ENCODE peak calls at places on chromosomes 4 and X, in eight cellular contexts. Y, T, K, F, R, D, M and W are unnamed samples. For H3K36me3, the result is how much of the 10 kb centered on the place peaks cover.

GRCh38 chr4:61239250-61239649 is 39.1 kb downstream of the ADGRL3 start:
- DNase-seq in R (no peak), F (no peak), D (no peak), K (no peak), T (no peak), Y (no peak), M (no peak), W (no peak)

GRCh38 chrX:124736553-124737240 is 390.3 kb downstream of the SH2D1A start:
- DNase-seq in M (peak), K (no peak), R (no peak), Y (no peak), T (peak), F (no peak), D (peak), W (peak)

GRCh38 chr4:154560824-154561231 is 2.0 kb upstream of the FGB start:
- DNase-seq in Y (no peak), K (no peak), F (peak), R (no peak), D (no peak), T (no peak), M (no peak), W (no peak)

GRCh38 chrX:10922158-10922557 is 189.0 kb upstream of the HCCS start:
- DNase-seq in F (peak), Y (no peak), D (no peak), R (no peak), M (no peak), K (no peak), T (no peak), W (peak)

GRCh38 chr4:186699298-186699697 is 24.4 kb downstream of the FAT1 start:
- DNase-seq in M (no peak), R (no peak), Y (no peak), K (no peak), D (no peak), T (no peak), F (no peak), W (peak)

GRCh38 chr4:88035292-88035691 is 27.9 kb downstream of the PKD2 start:
- DNase-seq in Y (no peak), F (no peak), M (no peak), D (no peak), K (no peak), R (no peak), T (no peak), W (no peak)

GRCh38 chr4:37607018-37607417 is 79.2 kb downstream of the RELL1 start:
- DNase-seq in K (no peak), T (no peak), D (no peak), R (no peak), Y (no peak), M (no peak), F (no peak), W (no peak)

GRCh38 chr4:123415977-123416376 is 19.4 kb downstream of the SPRY1 start:
- DNase-seq in R (no peak), M (no peak), K (no peak), T (no peak), F (peak), D (no peak), Y (no peak), W (no peak)

GRCh38 chr4:145937021-145937861 is 1.4 kb downstream of the ZNF827 start:
- DNase-seq in R (no peak), M (peak), K (peak), D (peak), F (peak), T (peak), Y (peak), W (peak)

GRCh38 chrX:100731441-100732281 is at the start of gene SYTL4:
- DNase-seq in R (no peak), T (no peak), M (peak), D (no peak), Y (no peak), K (peak), F (no peak), W (peak)

GRCh38 chr4:146472404-146472803 is 49.3 kb downstream of the SLC10A7 start:
- DNase-seq in F (no peak), R (no peak), D (no peak), K (no peak), M (no peak), Y (no peak), T (no peak), W (no peak)

GRCh38 chr4:145819246-145820181 is 119.1 kb downstream of the ZNF827 start:
- DNase-seq in D (no peak), T (no peak), F (no peak), Y (no peak), M (no peak), K (peak), R (no peak), W (no peak)

GRCh38 chrX:126552313-126553022 is at the start of gene DCAF12L1:
- DNase-seq in Y (no peak), M (peak), R (no peak), T (no peak), K (no peak), F (no peak), D (no peak), W (no peak)

GRCh38 chr4:72568959-72569718 is at the start of gene ADAMTS3:
- DNase-seq in F (no peak), R (no peak), D (no peak), T (no peak), M (peak), Y (no peak), K (peak), W (no peak)

GRCh38 chrX:40871385-40872082 is 136.2 kb upstream of the MED14 start:
- DNase-seq in R (no peak), M (no peak), D (no peak), T (no peak), Y (no peak), K (no peak), F (no peak), W (no peak)

GRCh38 chr4:10066704-10067651 is 45.7 kb upstream of the SLC2A9 start:
- DNase-seq in K (no peak), R (no peak), T (no peak), Y (no peak), D (no peak), F (no peak), M (no peak), W (no peak)

GRCh38 chr4:48196758-48197504 is 62.9 kb upstream of the TXK start:
- DNase-seq in K (no peak), D (no peak), M (no peak), T (no peak), F (no peak), R (no peak), Y (no peak), W (no peak)

GRCh38 chr4:6343950-6344408 is 74.3 kb downstream of the WFS1 start:
- DNase-seq in T (no peak), R (peak), M (peak), D (no peak), Y (no peak), K (no peak), F (peak), W (peak)

GRCh38 chrX:47515941-47516649 is 33.1 kb upstream of the ZNF41 start:
- DNase-seq in T (no peak), K (no peak), D (no peak), F (peak), Y (no peak), M (no peak), R (no peak), W (no peak)

GRCh38 chr4:7546809-7547367 is 112.2 kb upstream of the PSAPL1 start:
- DNase-seq in R (no peak), Y (no peak), K (no peak), M (no peak), F (peak), D (no peak), T (no peak), W (no peak)

GRCh38 chr4:38920186-38920585 is 52.6 kb downstream of the FAM114A1 start:
- DNase-seq in M (no peak), F (no peak), R (no peak), D (no peak), T (no peak), Y (no peak), K (no peak), W (no peak)

GRCh38 chrX:136219893-136220292 is 31.3 kb downstream of the MAP7D3 start:
- DNase-seq in R (no peak), Y (no peak), T (no peak), F (no peak), K (no peak), D (no peak), M (no peak), W (no peak)

GRCh38 chr4:16969696-16970135 is 71.3 kb upstream of the LDB2 start:
- DNase-seq in Y (peak), T (no peak), D (no peak), M (no peak), R (no peak), F (peak), K (peak), W (no peak)

GRCh38 chrX:153649178-153649914 is 2.3 kb downstream of the DUSP9 start:
- DNase-seq in K (no peak), M (peak), Y (no peak), F (no peak), T (peak), D (no peak), R (no peak), W (peak)

GRCh38 chr4:184825394-184826314 is at the start of gene ACSL1:
- DNase-seq in T (peak), D (peak), M (peak), R (no peak), K (peak), Y (peak), F (peak), W (peak)

GRCh38 chrX:57083143-57083542 is 38.2 kb downstream of the SPIN2B start:
- DNase-seq in F (no peak), K (no peak), M (no peak), R (no peak), Y (no peak), D (no peak), T (no peak), W (no peak)

GRCh38 chr4:8285976-8286718 is 16.6 kb downstream of the HTRA3 start:
- DNase-seq in T (no peak), D (no peak), Y (no peak), R (no peak), F (no peak), K (no peak), M (peak), W (no peak)

GRCh38 chrX:20265726-20266681 is 705 bp downstream of the RPS6KA3 start:
- DNase-seq in R (no peak), K (peak), M (peak), D (peak), Y (peak), T (peak), F (no peak), W (no peak)

GRCh38 chrX:152923599-152923998 is 25.7 kb downstream of the ZNF185 start:
- DNase-seq in T (no peak), F (no peak), D (no peak), R (no peak), M (no peak), K (no peak), Y (no peak), W (no peak)

GRCh38 chr4:47413515-47413914 is 50.0 kb downstream of the COMMD8 start:
- DNase-seq in F (no peak), T (no peak), M (no peak), R (no peak), K (no peak), Y (no peak), D (no peak), W (no peak)

DNA sequence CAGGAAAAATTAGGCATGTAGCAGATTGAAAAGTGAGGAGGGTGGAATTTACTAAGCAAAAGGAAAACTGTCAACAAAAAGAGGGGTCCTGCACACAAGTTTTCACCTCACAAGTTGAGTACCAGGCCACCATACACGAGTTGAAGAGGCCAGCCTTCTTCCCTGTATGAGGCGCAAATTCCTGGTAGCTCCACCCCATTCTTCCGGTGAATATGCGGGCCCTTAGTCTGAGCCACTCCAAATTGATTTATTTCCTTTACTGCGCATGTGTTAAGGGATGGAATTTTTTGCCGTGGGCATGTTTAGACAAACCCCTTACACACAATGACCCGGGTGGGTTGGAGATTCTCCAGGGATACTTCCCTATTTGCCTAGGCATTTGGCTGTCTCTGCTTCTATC is 942.1 kb upstream of the GRIA3 start:
- DNase-seq in D (no peak), Y (no peak), F (no peak), T (no peak), M (no peak), K (no peak), R (no peak), W (no peak)
- H3K36me3 ChIP-seq in D (under half), Y (under half), F (under half), T (under half), M (under half), K (under half), R (under half), W (under half)

DNA sequence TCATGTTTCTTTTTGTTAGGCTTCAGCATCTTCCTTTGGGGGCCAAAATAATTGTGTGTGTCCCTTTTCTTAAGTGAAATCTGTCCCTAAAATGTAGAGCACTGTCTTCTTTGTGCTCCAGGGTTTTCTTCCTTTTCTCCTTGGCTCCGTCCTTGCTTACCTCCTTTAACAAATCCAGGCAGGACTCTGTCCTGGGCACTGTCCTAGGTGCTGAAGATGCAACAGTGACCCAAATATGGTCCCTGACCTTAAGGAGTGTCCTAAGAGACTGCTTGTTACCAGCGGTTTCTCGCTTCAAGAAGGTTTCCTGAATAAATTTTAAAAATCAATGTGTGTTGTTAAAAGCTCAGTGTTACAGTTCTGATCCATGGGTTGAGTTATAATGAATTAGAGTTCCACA is 471.8 kb downstream of the KCNIP4 start:
- DNase-seq in K (no peak), R (no peak), M (no peak), T (no peak), F (peak), Y (no peak), D (no peak), W (peak)
- H3K36me3 ChIP-seq in K (under half), R (under half), M (under half), T (under half), F (under half), Y (under half), D (under half), W (under half)

DNA sequence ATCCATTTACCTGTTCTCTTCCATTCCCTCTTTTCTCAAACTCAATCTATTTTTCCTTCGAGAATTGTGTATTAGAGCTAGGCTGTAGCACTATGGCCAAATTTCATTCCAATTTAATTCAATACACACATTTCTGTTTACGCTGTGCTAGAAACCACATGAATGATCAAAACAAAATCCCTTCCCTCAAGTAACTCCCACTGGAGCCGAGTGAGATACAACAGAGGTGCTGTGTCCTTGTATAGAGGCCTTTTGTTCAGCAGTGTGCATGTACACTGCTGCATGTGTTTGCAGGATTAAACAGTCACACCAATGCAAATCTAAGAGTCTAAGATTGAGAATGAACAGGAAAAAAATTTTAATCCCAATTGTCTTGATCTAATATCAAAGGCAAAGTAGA is 734.2 kb downstream of the RAPGEF2 start:
- DNase-seq in F (no peak), T (no peak), D (no peak), Y (no peak), K (no peak), M (no peak), R (no peak), W (no peak)
- H3K36me3 ChIP-seq in F (under half), T (under half), D (under half), Y (under half), K (under half), M (under half), R (under half), W (under half)

GRCh38 chr4:128848461-128848860 is 39.0 kb downstream of the JADE1 start:
- DNase-seq in D (no peak), Y (no peak), K (no peak), R (no peak), F (no peak), T (no peak), M (no peak), W (no peak)

GRCh38 chr4:128846063-128846462 is 36.6 kb downstream of the JADE1 start:
- DNase-seq in M (no peak), F (no peak), R (no peak), K (no peak), T (no peak), Y (no peak), D (no peak), W (no peak)

GRCh38 chr4:128841402-128841801 is 31.9 kb downstream of the JADE1 start:
- DNase-seq in D (no peak), M (no peak), F (no peak), R (no peak), K (no peak), Y (no peak), T (no peak), W (no peak)

GRCh38 chr4:128847074-128847724 is 37.7 kb downstream of the JADE1 start:
- DNase-seq in R (no peak), F (no peak), Y (no peak), M (no peak), T (no peak), K (no peak), D (no peak), W (no peak)

GRCh38 chr4:128844931-128845330 is 35.4 kb downstream of the JADE1 start:
- DNase-seq in D (no peak), T (no peak), K (no peak), F (no peak), R (no peak), M (no peak), Y (no peak), W (no peak)
- H3K36me3 ChIP-seq in D (under half), T (under half), K (under half), F (under half), R (under half), M (under half), Y (under half), W (under half)